ENCODE peak calls at places on chromosomes 11 and 22, in eight cellular contexts. Q is SJSA1; X is CD8-positive, alpha-beta memory T cell; V is tibial artery; I is GM06990; B is iPS DF 6.9; T is mesendoderm; Z is GM23338. G is an unnamed sample.

GRCh38 chr11:32137263-32137662 is 46.4 kb downstream of the RCN1 start:
- DNase-seq in X (no peak), V (no peak), T (peak; percentile 57), B (no peak), Q (no peak), Z (no peak), I (no peak), G (no peak)

GRCh38 chr11:70201876-70202861 is 927 bp upstream of the FADD start:
- DNase-seq in I (no peak), B (no peak), V (no peak), Z (no peak), X (no peak), T (no peak), Q (peak; percentile 51), G (no peak)

GRCh38 chr11:57416436-57416835 is 10.5 kb downstream of the SLC43A3 start:
- DNase-seq in X (no peak), Z (no peak), Q (no peak), B (no peak), T (no peak), V (no peak), I (no peak), G (no peak)

GRCh38 chr22:40178417-40179409 is 988 bp downstream of the TNRC6B start:
- DNase-seq in V (no peak), X (no peak), B (no peak), Z (peak; percentile 80), I (peak; percentile 33), T (peak; percentile 94), Q (peak; percentile 49), G (no peak)

GRCh38 chr11:66363805-66364535 is 7.6 kb downstream of the SLC29A2 start:
- DNase-seq in B (no peak), Q (peak; percentile 79), I (no peak), V (no peak), T (peak; percentile 88), Z (peak; percentile 92), X (peak; percentile 36), G (peak; percentile 88)

GRCh38 chr22:41092847-41093371 is 517 bp downstream of the EP300 start:
- DNase-seq in I (no peak), Z (peak; percentile 62), B (no peak), T (peak; percentile 35), X (peak; percentile 16), V (no peak), Q (no peak), G (peak; percentile 42)

GRCh38 chr22:27581688-27582087 is 219.9 kb downstream of the MN1 start:
- DNase-seq in V (peak; percentile 88), I (no peak), X (no peak), T (no peak), Q (no peak), Z (no peak), B (no peak), G (no peak)

GRCh38 chr22:43297246-43298061 is 45.7 kb downstream of the SCUBE1 start:
- DNase-seq in B (no peak), V (no peak), I (no peak), T (no peak), X (no peak), Z (no peak), Q (no peak), G (no peak)

GRCh38 chr11:45085657-45086501 is 60.6 kb upstream of the PRDM11 start:
- DNase-seq in Q (no peak), X (no peak), T (peak; percentile 34), B (no peak), V (no peak), Z (peak; percentile 65), I (no peak), G (no peak)

GRCh38 chr22:42294034-42294985 is 23.9 kb upstream of the TCF20 start:
- DNase-seq in T (peak; percentile 89), Z (peak; percentile 92), V (no peak), I (no peak), Q (no peak), X (no peak), B (no peak), G (peak; percentile 52)

GRCh38 chr11:57460017-57460755 is at the start of gene RTN4RL2:
- DNase-seq in Z (peak; percentile 94), V (no peak), I (peak; percentile 57), T (peak; percentile 87), Q (peak; percentile 68), B (no peak), X (no peak), G (peak; percentile 55)

GRCh38 chr22:42644422-42645340 is 4.3 kb upstream of the ATP5MGL start:
- DNase-seq in I (no peak), V (peak; percentile 88), T (no peak), X (no peak), Q (peak; percentile 51), Z (no peak), B (no peak), G (peak; percentile 52)

GRCh38 chr11:14609902-14610301 is 33.7 kb upstream of the PDE3B start:
- DNase-seq in Z (no peak), T (peak; percentile 16), Q (no peak), B (no peak), I (no peak), V (no peak), X (no peak), G (no peak)
- H3K36me3 ChIP-seq in Z (no peaks in the 10 kb centered on the region), T (no peaks in the 10 kb centered on the region), Q (no peaks in the 10 kb centered on the region), B (no peaks in the 10 kb centered on the region), I (no peaks in the 10 kb centered on the region), V (no peaks in the 10 kb centered on the region), X (peaks cover 4% of the 10 kb centered on the region), G (no peaks in the 10 kb centered on the region)

GRCh38 chr22:47199261-47199948 is 437.0 kb downstream of the TBC1D22A start:
- DNase-seq in T (no peak), Q (peak; percentile 40), Z (no peak), I (no peak), B (no peak), X (no peak), V (no peak), G (peak; percentile 28)
- H3K36me3 ChIP-seq in T (no peaks in the 10 kb centered on the region), Q (no peaks in the 10 kb centered on the region), Z (no peaks in the 10 kb centered on the region), I (no peaks in the 10 kb centered on the region), B (no peaks in the 10 kb centered on the region), X (no peaks in the 10 kb centered on the region), V (no peaks in the 10 kb centered on the region), G (no peaks in the 10 kb centered on the region)

DNA sequence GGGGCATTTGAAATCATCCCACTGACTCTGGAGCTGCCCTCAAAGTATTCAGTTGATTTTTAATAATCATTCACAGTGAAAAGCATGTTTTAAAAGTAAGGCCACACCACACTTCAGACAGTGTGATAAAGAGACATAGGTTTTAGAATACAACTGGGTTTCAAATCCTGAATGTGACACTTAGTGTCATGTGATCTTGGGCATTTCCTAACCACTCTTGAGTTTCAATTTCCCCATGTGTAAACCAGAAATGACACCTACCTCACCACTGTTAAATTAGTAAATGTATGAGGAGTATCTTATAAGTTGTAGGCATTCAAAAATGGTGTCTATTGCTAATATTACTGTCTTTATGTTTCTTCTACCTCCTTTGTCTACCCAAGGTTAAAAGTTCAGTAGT is 5.4 kb downstream of the TMEM123 start:
- DNase-seq in V (no peak), X (peak; percentile 50), T (no peak), B (no peak), I (peak; percentile 37), Q (no peak), Z (no peak), G (no peak)
- H3K36me3 ChIP-seq in V (peaks cover 9% of the 10 kb centered on the region), X (no peaks in the 10 kb centered on the region), T (no peaks in the 10 kb centered on the region), B (no peaks in the 10 kb centered on the region), I (no peaks in the 10 kb centered on the region), Q (peaks cover 44% of the 10 kb centered on the region), Z (no peaks in the 10 kb centered on the region), G (no peaks in the 10 kb centered on the region)

GRCh38 chr11:250274-250673 is 13.5 kb downstream of the PSMD13 start:
- DNase-seq in V (peak; percentile 6), B (no peak), Z (no peak), Q (no peak), T (no peak), X (no peak), I (no peak), G (no peak)

GRCh38 chr11:251550-251949 is 14.8 kb downstream of the PSMD13 start:
- DNase-seq in T (no peak), Q (no peak), I (no peak), Z (no peak), B (no peak), X (no peak), V (no peak), G (no peak)

GRCh38 chr11:250740-251299 is 14.0 kb downstream of the PSMD13 start:
- DNase-seq in T (peak; percentile 80), Q (no peak), B (no peak), I (no peak), V (peak; percentile 71), X (peak; percentile 71), Z (peak; percentile 85), G (no peak)

GRCh38 chr11:252666-253065 is 15.9 kb downstream of the PSMD13 start:
- DNase-seq in T (no peak), I (no peak), X (no peak), V (no peak), Q (no peak), Z (no peak), B (no peak), G (no peak)

GRCh38 chr11:249062-249461 is 12.3 kb downstream of the PSMD13 start:
- DNase-seq in X (no peak), I (no peak), V (peak; percentile 9), Z (no peak), B (no peak), T (no peak), Q (no peak), G (no peak)
- H3K36me3 ChIP-seq in X (peaks cover 63% of the 10 kb centered on the region), I (peaks cover 40% of the 10 kb centered on the region), V (peaks cover 90% of the 10 kb centered on the region), Z (peaks cover 44% of the 10 kb centered on the region), B (peaks cover 27% of the 10 kb centered on the region), T (peaks cover 11% of the 10 kb centered on the region), Q (peaks cover 94% of the 10 kb centered on the region), G (no peaks in the 10 kb centered on the region)

DNA sequence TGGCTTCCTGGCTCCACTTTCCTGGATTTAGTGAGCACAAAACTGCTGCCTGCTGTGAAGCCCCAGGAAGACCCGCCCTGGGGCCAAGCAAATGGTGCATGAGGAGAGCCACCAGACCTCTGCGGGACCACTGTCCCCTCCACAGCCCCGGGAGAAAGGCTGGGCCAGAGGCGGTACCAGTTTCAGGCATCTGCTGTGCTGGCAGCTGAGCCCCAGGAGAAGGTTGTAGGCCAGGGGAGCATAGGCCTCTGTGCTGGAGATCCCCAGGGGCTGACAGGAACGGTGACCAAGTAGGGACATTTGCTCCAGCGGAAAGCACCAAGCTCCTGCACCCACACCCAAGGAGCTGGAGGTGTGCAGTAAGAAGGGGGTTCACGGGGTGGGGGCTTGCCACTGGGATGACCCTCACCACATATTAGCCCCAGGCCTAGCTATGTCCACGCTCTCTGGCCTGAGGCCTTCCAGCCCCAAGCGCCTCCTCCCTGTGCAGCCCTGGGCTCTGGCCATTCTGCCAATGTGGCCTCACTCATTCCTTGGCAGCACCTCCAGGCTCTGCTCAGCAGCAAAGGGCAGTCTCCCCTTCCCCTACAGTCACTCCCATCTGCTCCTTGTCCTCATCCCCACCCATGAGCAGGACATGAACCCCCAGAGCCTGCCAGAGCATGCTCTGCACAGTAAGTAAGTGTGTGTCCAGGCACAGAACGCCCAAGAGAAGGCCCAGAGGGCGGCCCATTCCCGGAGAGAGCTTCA is 24.0 kb upstream of the COMT start:
- DNase-seq in I (no peak), V (no peak), B (no peak), X (no peak), Z (no peak), T (no peak), Q (no peak), G (no peak)
- H3K36me3 ChIP-seq in I (peaks cover 9% of the 10 kb centered on the region), V (peaks cover 60% of the 10 kb centered on the region), B (no peaks in the 10 kb centered on the region), X (peaks cover 36% of the 10 kb centered on the region), Z (no peaks in the 10 kb centered on the region), T (no peaks in the 10 kb centered on the region), Q (peaks cover 55% of the 10 kb centered on the region), G (no peaks in the 10 kb centered on the region)

G was measured in left lung.